ENCODE peak calls at places on chromosomes 2 and 18, in five cellular contexts. E is A673, H is adrenal gland, J is heart right ventricle, P is Peyer's patch. Z is an unnamed sample.

GRCh38 chr2:170332676-170333402 is 154.9 kb downstream of the MYO3B start:
- DNase-seq in H (no peak), P (no peak), E (no peak), J (no peak), Z (no peak)

GRCh38 chr18:26429535-26429934 is 118.8 kb downstream of the KCTD1 start:
- DNase-seq in P (no peak), J (no peak), H (peak; percentile 74), E (peak; percentile 45), Z (no peak)

GRCh38 chr2:241351640-241352031 is 4.4 kb upstream of the FARP2 start:
- DNase-seq in P (no peak), E (no peak), H (no peak), J (no peak), Z (no peak)

GRCh38 chr18:936941-937340 is 32.3 kb downstream of the ADCYAP1 start:
- DNase-seq in H (no peak), E (no peak), P (no peak), J (no peak), Z (no peak)

GRCh38 chr2:228516019-228516418 is 334.5 kb upstream of the SPHKAP start:
- DNase-seq in E (no peak), P (no peak), H (no peak), J (no peak), Z (no peak)

GRCh38 chr2:161166538-161167409 is 6.5 kb downstream of the TANK start:
- DNase-seq in E (no peak), J (no peak), P (no peak), H (no peak), Z (no peak)

GRCh38 chr18:11859903-11860407 is 8.7 kb downstream of the CHMP1B start:
- DNase-seq in J (no peak), H (no peak), P (no peak), E (no peak), Z (no peak)

GRCh38 chr2:106596844-106597243 is 109.7 kb downstream of the CD8B2 start:
- DNase-seq in H (no peak), P (no peak), E (peak; percentile 14), J (no peak), Z (no peak)

GRCh38 chr2:186575302-186575701 is 14.6 kb upstream of the ITGAV start:
- DNase-seq in H (peak; percentile 81), J (no peak), P (no peak), E (peak; percentile 95), Z (peak; percentile 53)

GRCh38 chr18:74804677-74805076 is 207.0 kb downstream of the ZNF407 start:
- DNase-seq in J (no peak), E (no peak), H (no peak), P (no peak), Z (no peak)
- H3K4me3 ChIP-seq in J (no peak overlapping the region), E (no peak overlapping the region), H (no peak overlapping the region), P (no peak overlapping the region), Z (no peak overlapping the region)

GRCh38 chr18:77103181-77103875 is 29.3 kb downstream of the MBP start:
- DNase-seq in E (no peak), J (no peak), P (no peak), H (no peak), Z (no peak)
- H3K4me1 ChIP-seq in E (peaks cover 23% of the 10 kb centered on the region), J (peaks cover 82% of the 10 kb centered on the region), P (no peaks in the 10 kb centered on the region), H (peaks cover 54% of the 10 kb centered on the region), Z (peaks cover 41% of the 10 kb centered on the region)

GRCh38 chr2:167935803-167936110 is 311.6 kb downstream of the STK39 start:
- DNase-seq in H (no peak), J (no peak), E (no peak), P (no peak), Z (no peak)
- H3K27ac ChIP-seq in H (no peak overlapping the region), J (no peak overlapping the region), E (no peak overlapping the region), P (no peak overlapping the region), Z (no peak overlapping the region)

DNA sequence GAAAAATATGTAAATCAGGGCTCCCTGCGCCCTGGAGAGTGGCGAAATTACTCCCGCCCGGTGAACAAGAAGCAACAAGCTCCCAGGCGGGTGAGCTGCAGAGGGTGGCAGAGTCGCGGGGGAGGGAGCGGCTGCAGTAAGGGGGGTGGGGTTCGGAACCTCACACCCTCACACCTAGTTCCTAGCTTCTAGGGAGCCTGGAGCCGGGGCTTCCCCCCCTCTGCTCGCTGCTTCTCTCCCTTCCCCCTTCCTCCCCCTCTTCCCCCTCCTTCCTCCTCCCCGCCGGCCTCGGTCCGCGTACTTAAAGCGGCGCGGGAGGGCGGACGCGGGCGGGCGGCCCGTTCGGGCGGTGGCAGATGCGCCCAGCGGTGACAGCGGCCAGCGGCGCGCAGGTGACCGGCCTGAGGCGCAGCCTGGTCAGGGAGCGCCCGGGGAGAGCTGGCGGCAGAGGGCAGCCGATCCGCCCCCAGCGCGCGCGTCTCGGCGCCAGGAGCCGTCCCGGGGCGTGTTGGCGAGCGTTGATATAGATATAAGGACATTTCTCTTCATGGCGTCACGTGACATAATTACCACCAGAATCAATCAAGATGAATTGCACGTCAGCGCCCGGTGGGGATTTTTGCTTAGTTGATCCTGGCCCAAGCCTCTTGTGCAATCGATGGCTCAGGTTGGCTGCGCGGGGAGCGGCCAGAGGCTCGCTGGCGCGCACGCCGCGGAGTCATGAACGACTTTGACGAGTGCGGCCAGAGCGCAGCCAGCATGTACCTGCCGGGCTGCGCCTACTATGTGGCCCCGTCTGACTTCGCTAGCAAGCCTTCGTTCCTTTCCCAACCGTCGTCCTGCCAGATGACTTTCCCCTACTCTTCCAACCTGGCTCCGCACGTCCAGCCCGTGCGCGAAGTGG is at the start of gene HOXD11:
- DNase-seq in E (peak; percentile 94), H (no peak), J (no peak), P (no peak), Z (no peak)
- H3K4me3 ChIP-seq in E (peak within 1 kb of the TSS; percentile 73), H (no peak within 1 kb of the TSS), J (no peak within 1 kb of the TSS), P (peak within 1 kb of the TSS; percentile 15), Z (peak within 1 kb of the TSS; percentile 64)

GRCh38 chr2:164024396-164024795 is 288.6 kb upstream of the FIGN start:
- DNase-seq in J (no peak), P (no peak), H (no peak), E (no peak), Z (no peak)
- H3K4me1 ChIP-seq in J (peaks cover 6% of the 10 kb centered on the region), P (no peaks in the 10 kb centered on the region), H (no peaks in the 10 kb centered on the region), E (no peaks in the 10 kb centered on the region), Z (peaks cover 3% of the 10 kb centered on the region)

Z was measured in thoracic aorta.